ENCODE peak calls at places on chromosomes 5 and 9, in nine cellular contexts. One of them, this sample, is unnamed.

GRCh38 chr9:121987312-121987711 is 105.8 kb downstream of the TTLL11 start:
- DNase-seq in M059J: no peak
- DNase-seq in stimulated activated CD8-positive, alpha-beta memory T cell treated with anti-CD3 and anti-CD28 coated beads, Interleukin-7, amount 100 ng/mL, for 24 hours: no peak
- DNase-seq in GM23338: no peak
- DNase-seq in DND-41: no peak
- DNase-seq in ELF-1: no peak
- DNase-seq in non-pigmented ciliary epithelial cell: no peak
- DNase-seq in naive thymus-derived CD4-positive, alpha-beta T cell: no peak
- DNase-seq in activated CD4-positive, alpha-beta T cell treated with anti-CD3 and anti-CD28 coated beads, Interleukin-2, amount 10 ng/mL, durations not matched to agents 7 days and 5 days: no peak
- DNase-seq in this sample: no peak

GRCh38 chr9:95629585-95629984 is 112.8 kb upstream of the PTCH1 start:
- DNase-seq in M059J: no peak
- DNase-seq in stimulated activated CD8-positive, alpha-beta memory T cell treated with anti-CD3 and anti-CD28 coated beads, Interleukin-7, amount 100 ng/mL, for 24 hours: no peak
- DNase-seq in GM23338: no peak
- DNase-seq in DND-41: no peak
- DNase-seq in ELF-1: no peak
- DNase-seq in non-pigmented ciliary epithelial cell: no peak
- DNase-seq in naive thymus-derived CD4-positive, alpha-beta T cell: no peak
- DNase-seq in activated CD4-positive, alpha-beta T cell treated with anti-CD3 and anti-CD28 coated beads, Interleukin-2, amount 10 ng/mL, durations not matched to agents 7 days and 5 days: no peak
- DNase-seq in this sample: no peak

GRCh38 chr5:14734382-14734781 is 69.9 kb downstream of the OTULIN start:
- DNase-seq in M059J: no peak
- DNase-seq in stimulated activated CD8-positive, alpha-beta memory T cell treated with anti-CD3 and anti-CD28 coated beads, Interleukin-7, amount 100 ng/mL, for 24 hours: no peak
- DNase-seq in GM23338: no peak
- DNase-seq in DND-41: no peak
- DNase-seq in ELF-1: no peak
- DNase-seq in non-pigmented ciliary epithelial cell: no peak
- DNase-seq in naive thymus-derived CD4-positive, alpha-beta T cell: no peak
- DNase-seq in activated CD4-positive, alpha-beta T cell treated with anti-CD3 and anti-CD28 coated beads, Interleukin-2, amount 10 ng/mL, durations not matched to agents 7 days and 5 days: no peak
- DNase-seq in this sample: no peak

GRCh38 chr5:128273736-128274135 is 190.2 kb downstream of the SLC12A2 start:
- DNase-seq in M059J: no peak
- DNase-seq in stimulated activated CD8-positive, alpha-beta memory T cell treated with anti-CD3 and anti-CD28 coated beads, Interleukin-7, amount 100 ng/mL, for 24 hours: no peak
- DNase-seq in GM23338: no peak
- DNase-seq in DND-41: no peak
- DNase-seq in ELF-1: no peak
- DNase-seq in non-pigmented ciliary epithelial cell: no peak
- DNase-seq in naive thymus-derived CD4-positive, alpha-beta T cell: no peak
- DNase-seq in activated CD4-positive, alpha-beta T cell treated with anti-CD3 and anti-CD28 coated beads, Interleukin-2, amount 10 ng/mL, durations not matched to agents 7 days and 5 days: no peak
- DNase-seq in this sample: no peak

GRCh38 chr9:112162644-112163413 is 12.3 kb downstream of the SUSD1 start:
- DNase-seq in M059J: no peak
- DNase-seq in stimulated activated CD8-positive, alpha-beta memory T cell treated with anti-CD3 and anti-CD28 coated beads, Interleukin-7, amount 100 ng/mL, for 24 hours: no peak
- DNase-seq in GM23338: no peak
- DNase-seq in DND-41: no peak
- DNase-seq in ELF-1: no peak
- DNase-seq in non-pigmented ciliary epithelial cell: no peak
- DNase-seq in naive thymus-derived CD4-positive, alpha-beta T cell: no peak
- DNase-seq in activated CD4-positive, alpha-beta T cell treated with anti-CD3 and anti-CD28 coated beads, Interleukin-2, amount 10 ng/mL, durations not matched to agents 7 days and 5 days: no peak
- DNase-seq in this sample: no peak

GRCh38 chr9:78982849-78983248 is 588.9 kb upstream of the TLE4 start:
- DNase-seq in M059J: peak; percentile 98
- DNase-seq in stimulated activated CD8-positive, alpha-beta memory T cell treated with anti-CD3 and anti-CD28 coated beads, Interleukin-7, amount 100 ng/mL, for 24 hours: no peak
- DNase-seq in GM23338: no peak
- DNase-seq in DND-41: no peak
- DNase-seq in ELF-1: no peak
- DNase-seq in non-pigmented ciliary epithelial cell: peak; percentile 64
- DNase-seq in naive thymus-derived CD4-positive, alpha-beta T cell: no peak
- DNase-seq in activated CD4-positive, alpha-beta T cell treated with anti-CD3 and anti-CD28 coated beads, Interleukin-2, amount 10 ng/mL, durations not matched to agents 7 days and 5 days: no peak
- DNase-seq in this sample: peak; percentile 65

GRCh38 chr5:142725231-142726187 is 39.6 kb upstream of the FGF1 start:
- DNase-seq in M059J: peak; percentile 8
- DNase-seq in stimulated activated CD8-positive, alpha-beta memory T cell treated with anti-CD3 and anti-CD28 coated beads, Interleukin-7, amount 100 ng/mL, for 24 hours: no peak
- DNase-seq in GM23338: no peak
- DNase-seq in DND-41: no peak
- DNase-seq in ELF-1: no peak
- DNase-seq in non-pigmented ciliary epithelial cell: no peak
- DNase-seq in naive thymus-derived CD4-positive, alpha-beta T cell: no peak
- DNase-seq in activated CD4-positive, alpha-beta T cell treated with anti-CD3 and anti-CD28 coated beads, Interleukin-2, amount 10 ng/mL, durations not matched to agents 7 days and 5 days: no peak
- DNase-seq in this sample: no peak

GRCh38 chr5:80753712-80754111 is 98.9 kb upstream of the DHFR start:
- DNase-seq in M059J: no peak
- DNase-seq in stimulated activated CD8-positive, alpha-beta memory T cell treated with anti-CD3 and anti-CD28 coated beads, Interleukin-7, amount 100 ng/mL, for 24 hours: no peak
- DNase-seq in GM23338: no peak
- DNase-seq in DND-41: no peak
- DNase-seq in ELF-1: no peak
- DNase-seq in non-pigmented ciliary epithelial cell: no peak
- DNase-seq in naive thymus-derived CD4-positive, alpha-beta T cell: no peak
- DNase-seq in activated CD4-positive, alpha-beta T cell treated with anti-CD3 and anti-CD28 coated beads, Interleukin-2, amount 10 ng/mL, durations not matched to agents 7 days and 5 days: no peak
- DNase-seq in this sample: no peak

GRCh38 chr5:71891856-71892255 is 172.8 kb downstream of the CARTPT start:
- DNase-seq in M059J: peak; percentile 69
- DNase-seq in stimulated activated CD8-positive, alpha-beta memory T cell treated with anti-CD3 and anti-CD28 coated beads, Interleukin-7, amount 100 ng/mL, for 24 hours: no peak
- DNase-seq in GM23338: peak; percentile 32
- DNase-seq in DND-41: no peak
- DNase-seq in ELF-1: peak; percentile 87
- DNase-seq in non-pigmented ciliary epithelial cell: peak; percentile 14
- DNase-seq in naive thymus-derived CD4-positive, alpha-beta T cell: no peak
- DNase-seq in activated CD4-positive, alpha-beta T cell treated with anti-CD3 and anti-CD28 coated beads, Interleukin-2, amount 10 ng/mL, durations not matched to agents 7 days and 5 days: no peak
- DNase-seq in this sample: no peak

GRCh38 chr5:157222506-157223230 is 42.0 kb downstream of the ITK start:
- DNase-seq in M059J: peak; percentile 51
- DNase-seq in stimulated activated CD8-positive, alpha-beta memory T cell treated with anti-CD3 and anti-CD28 coated beads, Interleukin-7, amount 100 ng/mL, for 24 hours: peak; percentile 40
- DNase-seq in GM23338: no peak
- DNase-seq in DND-41: no peak
- DNase-seq in ELF-1: no peak
- DNase-seq in non-pigmented ciliary epithelial cell: peak; percentile 36
- DNase-seq in naive thymus-derived CD4-positive, alpha-beta T cell: peak; percentile 78
- DNase-seq in activated CD4-positive, alpha-beta T cell treated with anti-CD3 and anti-CD28 coated beads, Interleukin-2, amount 10 ng/mL, durations not matched to agents 7 days and 5 days: peak; percentile 77
- DNase-seq in this sample: peak; percentile 42

GRCh38 chr9:3331801-3332200 is 194.0 kb downstream of the RFX3 start:
- DNase-seq in M059J: peak; percentile 21
- DNase-seq in stimulated activated CD8-positive, alpha-beta memory T cell treated with anti-CD3 and anti-CD28 coated beads, Interleukin-7, amount 100 ng/mL, for 24 hours: no peak
- DNase-seq in GM23338: peak; percentile 34
- DNase-seq in DND-41: no peak
- DNase-seq in ELF-1: no peak
- DNase-seq in non-pigmented ciliary epithelial cell: no peak
- DNase-seq in naive thymus-derived CD4-positive, alpha-beta T cell: no peak
- DNase-seq in activated CD4-positive, alpha-beta T cell treated with anti-CD3 and anti-CD28 coated beads, Interleukin-2, amount 10 ng/mL, durations not matched to agents 7 days and 5 days: no peak
- DNase-seq in this sample: peak; percentile 45

GRCh38 chr5:39520232-39520572 is 95.4 kb upstream of the DAB2 start:
- DNase-seq in M059J: peak; percentile 88
- DNase-seq in stimulated activated CD8-positive, alpha-beta memory T cell treated with anti-CD3 and anti-CD28 coated beads, Interleukin-7, amount 100 ng/mL, for 24 hours: no peak
- DNase-seq in GM23338: no peak
- DNase-seq in DND-41: no peak
- DNase-seq in ELF-1: no peak
- DNase-seq in non-pigmented ciliary epithelial cell: peak; percentile 83
- DNase-seq in naive thymus-derived CD4-positive, alpha-beta T cell: no peak
- DNase-seq in activated CD4-positive, alpha-beta T cell treated with anti-CD3 and anti-CD28 coated beads, Interleukin-2, amount 10 ng/mL, durations not matched to agents 7 days and 5 days: no peak
- DNase-seq in this sample: peak; percentile 27

GRCh38 chr9:105658351-105658750 is 3.9 kb upstream of the TAL2 start:
- DNase-seq in M059J: no peak
- DNase-seq in stimulated activated CD8-positive, alpha-beta memory T cell treated with anti-CD3 and anti-CD28 coated beads, Interleukin-7, amount 100 ng/mL, for 24 hours: no peak
- DNase-seq in GM23338: no peak
- DNase-seq in DND-41: no peak
- DNase-seq in ELF-1: no peak
- DNase-seq in non-pigmented ciliary epithelial cell: no peak
- DNase-seq in naive thymus-derived CD4-positive, alpha-beta T cell: no peak
- DNase-seq in activated CD4-positive, alpha-beta T cell treated with anti-CD3 and anti-CD28 coated beads, Interleukin-2, amount 10 ng/mL, durations not matched to agents 7 days and 5 days: no peak
- DNase-seq in this sample: no peak

GRCh38 chr9:132769895-132770774 is 99.9 kb downstream of the GTF3C4 start:
- DNase-seq in M059J: peak; percentile 63
- DNase-seq in stimulated activated CD8-positive, alpha-beta memory T cell treated with anti-CD3 and anti-CD28 coated beads, Interleukin-7, amount 100 ng/mL, for 24 hours: peak; percentile 26
- DNase-seq in GM23338: peak; percentile 91
- DNase-seq in DND-41: peak; percentile 82
- DNase-seq in ELF-1: peak; percentile 61
- DNase-seq in non-pigmented ciliary epithelial cell: no peak
- DNase-seq in naive thymus-derived CD4-positive, alpha-beta T cell: peak; percentile 71
- DNase-seq in activated CD4-positive, alpha-beta T cell treated with anti-CD3 and anti-CD28 coated beads, Interleukin-2, amount 10 ng/mL, durations not matched to agents 7 days and 5 days: peak; percentile 77
- DNase-seq in this sample: peak; percentile 18

GRCh38 chr5:148928141-148928540 is 101.7 kb downstream of the ADRB2 start:
- DNase-seq in M059J: no peak
- DNase-seq in stimulated activated CD8-positive, alpha-beta memory T cell treated with anti-CD3 and anti-CD28 coated beads, Interleukin-7, amount 100 ng/mL, for 24 hours: no peak
- DNase-seq in GM23338: no peak
- DNase-seq in DND-41: no peak
- DNase-seq in ELF-1: no peak
- DNase-seq in non-pigmented ciliary epithelial cell: no peak
- DNase-seq in naive thymus-derived CD4-positive, alpha-beta T cell: no peak
- DNase-seq in activated CD4-positive, alpha-beta T cell treated with anti-CD3 and anti-CD28 coated beads, Interleukin-2, amount 10 ng/mL, durations not matched to agents 7 days and 5 days: no peak
- DNase-seq in this sample: peak; percentile 33

GRCh38 chr5:122429545-122430327 is 117.7 kb downstream of the SNCAIP start:
- DNase-seq in M059J: no peak
- DNase-seq in stimulated activated CD8-positive, alpha-beta memory T cell treated with anti-CD3 and anti-CD28 coated beads, Interleukin-7, amount 100 ng/mL, for 24 hours: no peak
- DNase-seq in GM23338: peak; percentile 80
- DNase-seq in DND-41: no peak
- DNase-seq in ELF-1: peak; percentile 87
- DNase-seq in non-pigmented ciliary epithelial cell: no peak
- DNase-seq in naive thymus-derived CD4-positive, alpha-beta T cell: no peak
- DNase-seq in activated CD4-positive, alpha-beta T cell treated with anti-CD3 and anti-CD28 coated beads, Interleukin-2, amount 10 ng/mL, durations not matched to agents 7 days and 5 days: no peak
- DNase-seq in this sample: no peak

GRCh38 chr5:159581502-159582249 is 251.4 kb upstream of the IL12B start:
- DNase-seq in M059J: peak; percentile 99
- DNase-seq in stimulated activated CD8-positive, alpha-beta memory T cell treated with anti-CD3 and anti-CD28 coated beads, Interleukin-7, amount 100 ng/mL, for 24 hours: no peak
- DNase-seq in GM23338: peak; percentile 21
- DNase-seq in DND-41: no peak
- DNase-seq in ELF-1: peak; percentile 13
- DNase-seq in non-pigmented ciliary epithelial cell: peak; percentile 62
- DNase-seq in naive thymus-derived CD4-positive, alpha-beta T cell: no peak
- DNase-seq in activated CD4-positive, alpha-beta T cell treated with anti-CD3 and anti-CD28 coated beads, Interleukin-2, amount 10 ng/mL, durations not matched to agents 7 days and 5 days: no peak
- DNase-seq in this sample: peak; percentile 95

GRCh38 chr5:57751710-57752109 is 269.1 kb upstream of the ACTBL2 start:
- DNase-seq in M059J: no peak
- DNase-seq in stimulated activated CD8-positive, alpha-beta memory T cell treated with anti-CD3 and anti-CD28 coated beads, Interleukin-7, amount 100 ng/mL, for 24 hours: no peak
- DNase-seq in GM23338: no peak
- DNase-seq in DND-41: no peak
- DNase-seq in ELF-1: no peak
- DNase-seq in non-pigmented ciliary epithelial cell: no peak
- DNase-seq in naive thymus-derived CD4-positive, alpha-beta T cell: no peak
- DNase-seq in activated CD4-positive, alpha-beta T cell treated with anti-CD3 and anti-CD28 coated beads, Interleukin-2, amount 10 ng/mL, durations not matched to agents 7 days and 5 days: no peak
- DNase-seq in this sample: no peak

GRCh38 chr5:116531635-116532034 is 43.0 kb downstream of the SEMA6A start:
- DNase-seq in M059J: no peak
- DNase-seq in stimulated activated CD8-positive, alpha-beta memory T cell treated with anti-CD3 and anti-CD28 coated beads, Interleukin-7, amount 100 ng/mL, for 24 hours: no peak
- DNase-seq in GM23338: no peak
- DNase-seq in DND-41: no peak
- DNase-seq in ELF-1: no peak
- DNase-seq in non-pigmented ciliary epithelial cell: no peak
- DNase-seq in naive thymus-derived CD4-positive, alpha-beta T cell: no peak
- DNase-seq in activated CD4-positive, alpha-beta T cell treated with anti-CD3 and anti-CD28 coated beads, Interleukin-2, amount 10 ng/mL, durations not matched to agents 7 days and 5 days: no peak
- DNase-seq in this sample: no peak

GRCh38 chr5:178765753-178766300 is 35.4 kb upstream of the ZNF354A start:
- DNase-seq in M059J: no peak
- DNase-seq in stimulated activated CD8-positive, alpha-beta memory T cell treated with anti-CD3 and anti-CD28 coated beads, Interleukin-7, amount 100 ng/mL, for 24 hours: no peak
- DNase-seq in GM23338: no peak
- DNase-seq in DND-41: no peak
- DNase-seq in ELF-1: no peak
- DNase-seq in non-pigmented ciliary epithelial cell: no peak
- DNase-seq in naive thymus-derived CD4-positive, alpha-beta T cell: no peak
- DNase-seq in activated CD4-positive, alpha-beta T cell treated with anti-CD3 and anti-CD28 coated beads, Interleukin-2, amount 10 ng/mL, durations not matched to agents 7 days and 5 days: no peak
- DNase-seq in this sample: no peak

GRCh38 chr9:35258665-35259474 is 97.1 kb downstream of the UNC13B start:
- DNase-seq in M059J: peak; percentile 81
- DNase-seq in stimulated activated CD8-positive, alpha-beta memory T cell treated with anti-CD3 and anti-CD28 coated beads, Interleukin-7, amount 100 ng/mL, for 24 hours: peak; percentile 2
- DNase-seq in GM23338: peak; percentile 87
- DNase-seq in DND-41: peak; percentile 33
- DNase-seq in ELF-1: peak; percentile 54
- DNase-seq in non-pigmented ciliary epithelial cell: peak; percentile 38
- DNase-seq in naive thymus-derived CD4-positive, alpha-beta T cell: peak; percentile 46
- DNase-seq in activated CD4-positive, alpha-beta T cell treated with anti-CD3 and anti-CD28 coated beads, Interleukin-2, amount 10 ng/mL, durations not matched to agents 7 days and 5 days: peak; percentile 62
- DNase-seq in this sample: peak; percentile 66

GRCh38 chr5:78424680-78425079 is 64.3 kb downstream of the SCAMP1 start:
- DNase-seq in M059J: no peak
- DNase-seq in stimulated activated CD8-positive, alpha-beta memory T cell treated with anti-CD3 and anti-CD28 coated beads, Interleukin-7, amount 100 ng/mL, for 24 hours: no peak
- DNase-seq in GM23338: no peak
- DNase-seq in DND-41: no peak
- DNase-seq in ELF-1: no peak
- DNase-seq in non-pigmented ciliary epithelial cell: no peak
- DNase-seq in naive thymus-derived CD4-positive, alpha-beta T cell: no peak
- DNase-seq in activated CD4-positive, alpha-beta T cell treated with anti-CD3 and anti-CD28 coated beads, Interleukin-2, amount 10 ng/mL, durations not matched to agents 7 days and 5 days: no peak
- DNase-seq in this sample: no peak

GRCh38 chr9:109918359-109919163 is 138.6 kb downstream of the PALM2AKAP2 start:
- DNase-seq in M059J: no peak
- DNase-seq in stimulated activated CD8-positive, alpha-beta memory T cell treated with anti-CD3 and anti-CD28 coated beads, Interleukin-7, amount 100 ng/mL, for 24 hours: peak; percentile 1
- DNase-seq in GM23338: no peak
- DNase-seq in DND-41: no peak
- DNase-seq in ELF-1: no peak
- DNase-seq in non-pigmented ciliary epithelial cell: no peak
- DNase-seq in naive thymus-derived CD4-positive, alpha-beta T cell: peak; percentile 45
- DNase-seq in activated CD4-positive, alpha-beta T cell treated with anti-CD3 and anti-CD28 coated beads, Interleukin-2, amount 10 ng/mL, durations not matched to agents 7 days and 5 days: peak; percentile 39
- DNase-seq in this sample: no peak

GRCh38 chr9:79026311-79026710 is 545.5 kb upstream of the TLE4 start:
- DNase-seq in M059J: peak; percentile 54
- DNase-seq in stimulated activated CD8-positive, alpha-beta memory T cell treated with anti-CD3 and anti-CD28 coated beads, Interleukin-7, amount 100 ng/mL, for 24 hours: no peak
- DNase-seq in GM23338: no peak
- DNase-seq in DND-41: no peak
- DNase-seq in ELF-1: peak; percentile 3
- DNase-seq in non-pigmented ciliary epithelial cell: no peak
- DNase-seq in naive thymus-derived CD4-positive, alpha-beta T cell: no peak
- DNase-seq in activated CD4-positive, alpha-beta T cell treated with anti-CD3 and anti-CD28 coated beads, Interleukin-2, amount 10 ng/mL, durations not matched to agents 7 days and 5 days: no peak
- DNase-seq in this sample: no peak

GRCh38 chr9:32395483-32396216 is 11.2 kb downstream of the ACO1 start:
- DNase-seq in M059J: peak; percentile 85
- DNase-seq in stimulated activated CD8-positive, alpha-beta memory T cell treated with anti-CD3 and anti-CD28 coated beads, Interleukin-7, amount 100 ng/mL, for 24 hours: no peak
- DNase-seq in GM23338: peak; percentile 40
- DNase-seq in DND-41: no peak
- DNase-seq in ELF-1: no peak
- DNase-seq in non-pigmented ciliary epithelial cell: peak; percentile 83
- DNase-seq in naive thymus-derived CD4-positive, alpha-beta T cell: no peak
- DNase-seq in activated CD4-positive, alpha-beta T cell treated with anti-CD3 and anti-CD28 coated beads, Interleukin-2, amount 10 ng/mL, durations not matched to agents 7 days and 5 days: no peak
- DNase-seq in this sample: peak; percentile 56

This sample was measured in PC-3.